ENCODE peak calls at places on chromosomes 13 and 19, in four cellular contexts. K is cardiac muscle cell, Y is GM23338, Q is heart right ventricle. W is an unnamed sample.

GRCh38 chr19:49533551-49534488 is 6.0 kb downstream of the RCN3 start:
- DNase-seq in Q (peak), K (peak), Y (peak), W (peak)

GRCh38 chr13:57629821-57630235 is 1.7 kb upstream of the PCDH17 start:
- DNase-seq in K (peak), Q (peak), Y (peak), W (peak)

GRCh38 chr13:91249370-91249769 is 98.1 kb upstream of the MIR17HG start:
- DNase-seq in Q (no peak), K (no peak), Y (no peak), W (no peak)

GRCh38 chr19:47227347-47228167 is 3.4 kb downstream of the BBC3 start:
- DNase-seq in Q (peak), Y (peak), K (peak), W (no peak)

GRCh38 chr19:38718747-38719543 is 25.3 kb downstream of the CAPN12 start:
- DNase-seq in K (peak), Y (peak), Q (peak), W (no peak)

GRCh38 chr19:48946789-48947542 is 7.7 kb upstream of the BAX start:
- DNase-seq in Q (no peak), Y (no peak), K (no peak), W (no peak)

GRCh38 chr19:35061583-35062373 is 20.3 kb downstream of the HPN start:
- DNase-seq in Y (no peak), K (no peak), Q (no peak), W (no peak)

GRCh38 chr19:29715695-29716581 is 877 bp upstream of the C19orf12 start:
- DNase-seq in K (peak), Q (no peak), Y (peak), W (no peak)

GRCh38 chr13:92951273-92951820 is 275.3 kb upstream of the GPC6 start:
- DNase-seq in Y (no peak), Q (no peak), K (peak), W (no peak)

GRCh38 chr13:40292108-40292507 is 374.3 kb downstream of the FOXO1 start:
- DNase-seq in K (no peak), Y (no peak), Q (peak), W (no peak)

GRCh38 chr13:27321619-27322385 is 51.2 kb downstream of the RASL11A start:
- DNase-seq in Q (no peak), Y (peak), K (no peak), W (no peak)

GRCh38 chr19:3338541-3339181 is 27.7 kb upstream of the NFIC start:
- DNase-seq in Q (peak), K (no peak), Y (no peak), W (no peak)

GRCh38 chr19:48379058-48379457 is 12.3 kb downstream of the KDELR1 start:
- DNase-seq in K (no peak), Q (no peak), Y (no peak), W (no peak)

GRCh38 chr19:2374808-2375207 is 14.7 kb downstream of the TMPRSS9 start:
- DNase-seq in Y (no peak), Q (no peak), K (no peak), W (no peak)

GRCh38 chr13:35923347-35923746 is 207.8 kb downstream of the DCLK1 start:
- DNase-seq in K (peak), Y (no peak), Q (peak), W (no peak)

GRCh38 chr19:18239303-18239702 is 13.1 kb upstream of the PDE4C start:
- DNase-seq in Q (no peak), K (peak), Y (peak), W (no peak)

GRCh38 chr19:58154287-58154678 is 3.7 kb upstream of the ZNF329 start:
- DNase-seq in Q (peak), Y (peak), K (peak), W (no peak)

GRCh38 chr19:12828494-12828893 is 5.9 kb downstream of the RTBDN start:
- DNase-seq in Q (no peak), Y (peak), K (peak), W (no peak)

GRCh38 chr13:48797127-48797526 is 143.4 kb downstream of the CYSLTR2 start:
- DNase-seq in Q (no peak), Y (no peak), K (no peak), W (no peak)

GRCh38 chr13:25738797-25739196 is 313.0 kb downstream of the SHISA2 start:
- DNase-seq in Y (no peak), K (peak), Q (no peak), W (no peak)

GRCh38 chr19:3979674-3980352 is 5.5 kb downstream of the EEF2 start:
- DNase-seq in Q (no peak), Y (no peak), K (no peak), W (no peak)

GRCh38 chr13:48942131-48942530 is 33.6 kb upstream of the FNDC3A start:
- DNase-seq in Q (no peak), K (peak), Y (no peak), W (no peak)

GRCh38 chr13:29513981-29514719 is 81.3 kb downstream of the SLC7A1 start:
- DNase-seq in Y (no peak), K (no peak), Q (no peak), W (no peak)

GRCh38 chr19:47239610-47240296 is 8.8 kb upstream of the BBC3 start:
- DNase-seq in Q (peak), K (peak), Y (peak), W (peak)

GRCh38 chr19:55720214-55720746 is 17.9 kb downstream of the NLRP9 start:
- DNase-seq in K (no peak), Y (no peak), Q (no peak), W (no peak)

GRCh38 chr19:45146716-45147337 is 14.0 kb downstream of the NKPD1 start:
- DNase-seq in Y (no peak), Q (no peak), K (no peak), W (peak)

GRCh38 chr13:76836311-76836710 is 49.9 kb downstream of the KCTD12 start:
- DNase-seq in Y (no peak), Q (no peak), K (peak), W (no peak)

GRCh38 chr19:1237027-1237659 is 662 bp downstream of the CBARP start:
- DNase-seq in Y (no peak), K (no peak), Q (no peak), W (no peak)

GRCh38 chr13:30968734-30969335 is 36.4 kb downstream of the TEX26 start:
- DNase-seq in K (peak), Q (no peak), Y (no peak), W (no peak)

GRCh38 chr13:77697208-77698103 is at the start of gene SLAIN1:
- DNase-seq in Y (peak), Q (peak), K (peak), W (no peak)

GRCh38 chr19:16340092-16340491 is 15.5 kb downstream of the KLF2 start:
- DNase-seq in K (no peak), Y (no peak), Q (no peak), W (no peak)

GRCh38 chr19:46639356-46640061 is 3.5 kb upstream of the GNG8 start:
- DNase-seq in Y (peak), K (peak), Q (peak), W (no peak)

GRCh38 chr13:114339779-114340534 is 25.7 kb downstream of the CHAMP1 start:
- DNase-seq in K (peak), Y (peak), Q (no peak), W (no peak)

GRCh38 chr13:41780736-41781708 is 179.9 kb downstream of the VWA8 start:
- DNase-seq in K (peak), Q (no peak), Y (no peak), W (no peak)

GRCh38 chr19:43455321-43456113 is 9.9 kb downstream of the LYPD3 start:
- DNase-seq in Y (no peak), K (no peak), Q (no peak), W (no peak)

GRCh38 chr19:43446746-43447489 is 18.5 kb downstream of the LYPD3 start:
- DNase-seq in K (peak), Q (peak), Y (peak), W (no peak)

GRCh38 chr19:43452517-43453045 is 12.8 kb downstream of the LYPD3 start:
- DNase-seq in Q (no peak), Y (no peak), K (no peak), W (no peak)

GRCh38 chr19:43447655-43448054 is 17.8 kb downstream of the LYPD3 start:
- DNase-seq in Q (no peak), K (no peak), Y (no peak), W (no peak)

DNA sequence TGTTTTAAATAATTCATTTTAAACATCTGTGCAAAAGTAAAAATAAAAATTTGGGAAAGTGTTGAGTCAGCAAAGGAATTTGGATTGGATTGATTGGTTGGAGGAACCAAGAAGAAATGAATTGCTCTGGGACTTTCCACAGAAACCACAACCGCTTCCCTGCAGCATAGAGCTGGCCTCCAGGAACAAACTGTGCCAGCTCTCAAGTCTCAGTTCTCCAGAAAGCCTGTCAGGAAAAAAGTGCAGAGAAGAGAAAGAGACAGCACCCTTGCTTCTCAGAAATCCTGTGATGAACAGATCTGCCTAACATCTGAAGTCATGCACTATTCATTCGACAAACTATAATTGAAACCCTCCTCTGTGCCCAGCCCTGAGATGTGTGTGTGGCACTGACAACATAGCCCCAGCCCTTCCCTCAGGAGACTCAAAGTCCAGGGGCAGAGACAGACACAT is 14.8 kb downstream of the LYPD3 start:
- DNase-seq in Y (no peak), Q (no peak), K (peak), W (no peak)
- TF ChIP-seq CTCF in Y (no peak), Q (no peak), K (no peak), W (no peak)

GRCh38 chr13:51584731-51585191 is 499 bp downstream of the WDFY2 start:
- DNase-seq in Q (peak), Y (peak), K (peak), W (peak)

GRCh38 chr13:51585234-51585672 is 991 bp downstream of the WDFY2 start:
- DNase-seq in Q (no peak), K (peak), Y (no peak), W (no peak)

GRCh38 chr13:51585696-51586095 is 1.4 kb downstream of the WDFY2 start:
- DNase-seq in K (peak), Q (no peak), Y (no peak), W (no peak)

GRCh38 chr13:51583469-51583874 is 790 bp upstream of the WDFY2 start:
- DNase-seq in Q (no peak), K (no peak), Y (no peak), W (no peak)

GRCh38 chr13:51583875-51584730 is at the start of gene WDFY2:
- DNase-seq in Y (peak), Q (peak), K (peak), W (peak)
- TF ChIP-seq CTCF in Y (no peak), Q (peak), K (no peak), W (no peak)

GRCh38 chr13:62960723-62961122 is 1545.1 kb upstream of the PCDH20 start:
- DNase-seq in Q (no peak), K (no peak), Y (peak), W (no peak)
- TF ChIP-seq CTCF in Q (no peak), K (no peak), Y (no peak), W (no peak)

GRCh38 chr13:101709952-101710351 is 257.5 kb downstream of the ITGBL1 start:
- DNase-seq in Y (peak), K (no peak), Q (no peak), W (no peak)

GRCh38 chr13:101708115-101708514 is 255.6 kb downstream of the ITGBL1 start:
- DNase-seq in Y (peak), K (no peak), Q (no peak), W (no peak)

GRCh38 chr13:101706651-101707050 is 254.2 kb downstream of the ITGBL1 start:
- DNase-seq in Y (no peak), Q (no peak), K (peak), W (no peak)

GRCh38 chr13:101711307-101712025 is 259.0 kb downstream of the ITGBL1 start:
- DNase-seq in K (no peak), Y (no peak), Q (no peak), W (no peak)

DNA sequence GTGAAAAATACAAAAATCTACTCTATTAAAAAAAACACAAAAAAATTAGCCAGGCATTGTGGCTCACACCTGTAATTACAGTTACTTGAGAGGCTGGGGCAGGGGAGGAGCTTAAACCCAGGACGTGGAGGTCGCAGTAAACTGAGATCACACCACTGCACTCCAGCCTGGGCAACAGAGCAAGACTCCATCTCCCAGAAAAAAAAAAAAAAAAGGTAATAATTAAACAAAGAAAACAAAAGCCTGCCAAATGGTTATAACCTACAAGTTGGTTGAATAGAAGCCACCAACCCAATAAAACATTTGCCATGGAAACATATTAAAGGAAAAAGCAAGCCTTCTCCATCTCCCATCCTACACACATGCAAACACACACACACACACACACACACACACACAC is 255.2 kb downstream of the ITGBL1 start:
- DNase-seq in Y (no peak), K (no peak), Q (no peak), W (no peak)
- TF ChIP-seq CTCF in Y (no peak), K (no peak), Q (no peak), W (no peak)

GRCh38 chr13:20054586-20054985 is 96.1 kb downstream of the ZMYM2 start:
- DNase-seq in K (no peak), Y (no peak), Q (no peak), W (no peak)

GRCh38 chr13:20058476-20058875 is 99.9 kb downstream of the ZMYM2 start:
- DNase-seq in Q (no peak), Y (no peak), K (no peak), W (no peak)

GRCh38 chr13:20057214-20057613 is 98.7 kb downstream of the ZMYM2 start:
- DNase-seq in K (no peak), Q (no peak), Y (no peak), W (no peak)

GRCh38 chr13:20053891-20054290 is 95.4 kb downstream of the ZMYM2 start:
- DNase-seq in K (no peak), Y (no peak), Q (no peak), W (no peak)

DNA sequence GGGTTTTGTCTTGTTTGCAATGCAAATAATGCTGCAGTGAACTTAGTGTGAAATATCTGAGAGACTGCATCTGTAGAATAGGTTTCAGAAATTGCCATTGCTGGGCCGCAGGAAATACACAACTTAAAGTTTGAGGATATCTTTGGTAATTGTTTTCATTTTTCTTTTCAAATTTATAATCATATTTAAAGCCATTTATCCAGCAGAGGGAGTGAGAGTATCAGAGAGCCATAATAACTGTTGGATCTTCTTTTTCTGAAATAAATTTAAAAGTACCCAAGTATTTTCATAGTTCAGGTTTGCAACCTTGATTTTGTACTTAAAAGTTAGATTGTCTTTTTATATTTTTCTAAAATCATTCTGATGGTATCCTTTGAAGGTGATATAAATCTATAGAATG is 99.4 kb downstream of the ZMYM2 start:
- DNase-seq in K (no peak), Q (no peak), Y (no peak), W (no peak)
- TF ChIP-seq CTCF in K (no peak), Q (no peak), Y (no peak), W (peak)

DNA sequence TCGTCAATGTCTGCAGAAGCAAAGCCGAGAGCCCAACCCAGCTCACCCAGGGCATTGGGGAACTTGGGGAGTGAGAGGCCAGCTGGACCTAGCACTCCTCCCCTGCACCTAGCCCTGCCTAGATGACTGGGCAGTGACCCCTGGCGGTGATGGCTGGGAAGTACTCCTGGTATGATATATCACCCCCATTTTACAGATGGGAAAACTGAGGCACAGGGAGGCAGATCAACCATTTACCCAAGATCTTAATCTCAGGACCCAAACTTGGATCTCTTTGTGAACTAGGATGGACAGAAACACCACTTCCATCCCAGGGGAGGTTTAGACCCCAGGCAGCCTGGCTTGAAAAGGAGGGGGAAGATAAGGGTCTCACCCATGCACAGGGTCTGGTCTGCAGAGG is 43.5 kb downstream of the CCL25 start:
- DNase-seq in Q (no peak), K (no peak), Y (peak), W (no peak)
- TF ChIP-seq CTCF in Q (no peak), K (no peak), Y (peak), W (no peak)

W was measured in chondrocyte.